ENCODE peak calls at places on chromosome 3, in six cellular contexts. Q is ovary, D is uterus, G is breast epithelium, P is stomach, K is transverse colon. B is an unnamed sample.

GRCh38 chr3:15521573-15521965 is at the start of gene COLQ:
- DNase-seq in Q (peak; percentile 51), D (no peak), G (no peak), P (no peak), K (no peak), B (no peak)

GRCh38 chr3:124770341-124771082 is 40.3 kb downstream of the UMPS start:
- DNase-seq in Q (no peak), D (peak; percentile 40), G (no peak), P (no peak), K (no peak), B (peak; percentile 46)

GRCh38 chr3:146189519-146190173 is 28.7 kb upstream of the PLOD2 start:
- DNase-seq in Q (no peak), D (peak; percentile 19), G (no peak), P (no peak), K (no peak), B (peak; percentile 17)

GRCh38 chr3:108103971-108104797 is 13.4 kb upstream of the CD47 start:
- DNase-seq in Q (peak; percentile 40), D (peak; percentile 32), G (no peak), P (peak; percentile 58), K (no peak), B (no peak)

GRCh38 chr3:16869606-16870005 is 15.1 kb upstream of the PLCL2 start:
- DNase-seq in Q (no peak), D (no peak), G (no peak), P (no peak), K (no peak), B (no peak)

GRCh38 chr3:126432361-126432760 is 37.7 kb downstream of the CFAP100 start:
- DNase-seq in Q (no peak), D (no peak), G (no peak), P (no peak), K (no peak), B (no peak)

GRCh38 chr3:15051531-15051930 is 13.6 kb downstream of the MRPS25 start:
- DNase-seq in Q (no peak), D (no peak), G (no peak), P (peak; percentile 59), K (peak; percentile 37), B (peak; percentile 64)

GRCh38 chr3:60504827-60505457 is 746.3 kb downstream of the FHIT start:
- DNase-seq in Q (no peak), D (no peak), G (no peak), P (no peak), K (no peak), B (no peak)

GRCh38 chr3:60571511-60571910 is 679.7 kb downstream of the FHIT start:
- DNase-seq in Q (no peak), D (no peak), G (no peak), P (no peak), K (no peak), B (no peak)

GRCh38 chr3:172323894-172324590 is 124.2 kb downstream of the GHSR start:
- DNase-seq in Q (peak; percentile 71), D (no peak), G (no peak), P (peak; percentile 43), K (no peak), B (no peak)

GRCh38 chr3:60803156-60803555 is 448.1 kb downstream of the FHIT start:
- DNase-seq in Q (no peak), D (no peak), G (no peak), P (no peak), K (no peak), B (no peak)

GRCh38 chr3:30733229-30733628 is 126.8 kb downstream of the TGFBR2 start:
- DNase-seq in Q (no peak), D (no peak), G (no peak), P (no peak), K (no peak), B (no peak)

GRCh38 chr3:156817931-156818765 is 8.0 kb upstream of the LEKR1 start:
- DNase-seq in Q (no peak), D (no peak), G (no peak), P (no peak), K (no peak), B (no peak)

GRCh38 chr3:40968666-40969065 is 230.6 kb upstream of the CTNNB1 start:
- DNase-seq in Q (no peak), D (no peak), G (no peak), P (no peak), K (no peak), B (no peak)

GRCh38 chr3:187736418-187736871 is 8.8 kb downstream of the BCL6 start:
- DNase-seq in Q (no peak), D (no peak), G (peak; percentile 47), P (no peak), K (no peak), B (peak; percentile 18)

GRCh38 chr3:101123084-101123483 is 129.9 kb upstream of the ABI3BP start:
- DNase-seq in Q (no peak), D (no peak), G (no peak), P (no peak), K (no peak), B (no peak)

GRCh38 chr3:124281453-124282316 is 289.8 kb upstream of the ROPN1 start:
- DNase-seq in Q (no peak), D (no peak), G (no peak), P (no peak), K (peak; percentile 25), B (peak; percentile 40)

GRCh38 chr3:52153389-52154096 is 680 bp downstream of the POC1A start:
- DNase-seq in Q (peak; percentile 37), D (no peak), G (no peak), P (no peak), K (peak; percentile 59), B (peak; percentile 33)

GRCh38 chr3:180358179-180358578 is 243.8 kb upstream of the TTC14 start:
- DNase-seq in Q (no peak), D (no peak), G (no peak), P (no peak), K (no peak), B (no peak)

GRCh38 chr3:155455765-155456164 is 162.3 kb upstream of the STRIT1 start:
- DNase-seq in Q (no peak), D (no peak), G (no peak), P (no peak), K (no peak), B (no peak)

GRCh38 chr3:57110797-57111196 is 50.3 kb downstream of the SPATA12 start:
- DNase-seq in Q (no peak), D (no peak), G (no peak), P (no peak), K (no peak), B (no peak)

GRCh38 chr3:64240445-64240844 is 15.2 kb upstream of the PRICKLE2 start:
- DNase-seq in Q (no peak), D (no peak), G (no peak), P (no peak), K (no peak), B (no peak)

GRCh38 chr3:127551971-127552370 is 38.6 kb downstream of the TPRA1 start:
- DNase-seq in Q (no peak), D (no peak), G (no peak), P (no peak), K (no peak), B (no peak)

GRCh38 chr3:177262396-177262795 is 65.1 kb upstream of the TBL1XR1 start:
- DNase-seq in Q (no peak), D (no peak), G (no peak), P (no peak), K (no peak), B (no peak)

GRCh38 chr3:127363171-127363570 is 75.3 kb upstream of the PRR20G start:
- DNase-seq in Q (no peak), D (no peak), G (no peak), P (no peak), K (no peak), B (no peak)

GRCh38 chr3:123098411-123099330 is 31.8 kb downstream of the PDIA5 start:
- DNase-seq in Q (no peak), D (no peak), G (no peak), P (no peak), K (peak; percentile 44), B (peak; percentile 48)

GRCh38 chr3:197847866-197848401 is 56.9 kb downstream of the LRCH3 start:
- DNase-seq in Q (no peak), D (no peak), G (no peak), P (no peak), K (peak; percentile 18), B (no peak)

GRCh38 chr3:14536837-14537589 is 3.1 kb downstream of the GRIP2 start:
- DNase-seq in Q (no peak), D (no peak), G (no peak), P (no peak), K (no peak), B (no peak)

GRCh38 chr3:178084938-178085816 is 451.1 kb upstream of the KCNMB2 start:
- DNase-seq in Q (peak; percentile 79), D (peak; percentile 79), G (peak; percentile 83), P (peak; percentile 50), K (peak; percentile 75), B (peak; percentile 80)

GRCh38 chr3:1987983-1988382 is 110.7 kb upstream of the CNTN4 start:
- DNase-seq in Q (no peak), D (no peak), G (no peak), P (no peak), K (peak; percentile 28), B (peak; percentile 75)

GRCh38 chr3:188775412-188775811 is 396.4 kb upstream of the TPRG1 start:
- DNase-seq in Q (no peak), D (no peak), G (no peak), P (no peak), K (no peak), B (no peak)

GRCh38 chr3:189513281-189514151 is 117.7 kb upstream of the TP63 start:
- DNase-seq in Q (no peak), D (no peak), G (no peak), P (no peak), K (peak; percentile 59), B (no peak)

GRCh38 chr3:34056951-34057390 is 258.5 kb downstream of the PDCD6IP start:
- DNase-seq in Q (no peak), D (no peak), G (no peak), P (no peak), K (no peak), B (no peak)

GRCh38 chr3:5098346-5098745 is 23.7 kb upstream of the ARL8B start:
- DNase-seq in Q (no peak), D (no peak), G (no peak), P (no peak), K (no peak), B (no peak)
- TF ChIP-seq POLR2A in Q (no peak), D (no peak), G (no peak), P (no peak), K (no peak), B (no peak)

GRCh38 chr3:104537323-104537722 is 829.4 kb upstream of the ALCAM start:
- DNase-seq in Q (no peak), D (no peak), G (no peak), P (no peak), K (no peak), B (no peak)
- H3K27ac ChIP-seq in Q (no peak overlapping the region), D (no peak overlapping the region), G (no peak overlapping the region), P (no peak overlapping the region), K (no peak overlapping the region), B (no peak overlapping the region)

DNA sequence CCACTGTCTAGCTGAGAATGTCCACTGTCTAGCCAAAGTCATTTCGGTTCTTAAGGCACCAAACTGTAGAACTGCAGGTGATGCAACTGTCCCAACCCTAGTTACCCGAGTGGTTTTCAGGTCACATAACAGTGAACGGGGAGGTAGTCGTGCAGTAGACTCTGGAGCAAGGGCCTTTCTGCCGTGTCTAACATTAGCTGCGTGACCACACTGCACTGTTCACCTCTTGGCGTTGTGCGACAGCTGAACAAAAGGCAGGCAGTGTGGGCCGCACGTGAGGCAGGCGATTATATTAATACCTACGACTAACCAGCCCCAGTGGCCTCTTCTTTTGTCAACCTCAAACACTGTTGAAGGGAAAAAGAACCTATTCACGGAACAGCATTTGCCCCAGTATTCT is 2.8 kb downstream of the LRRN1 start:
- DNase-seq in Q (no peak), D (no peak), G (no peak), P (no peak), K (no peak), B (no peak)
- TF ChIP-seq POLR2A in Q (no peak), D (no peak), G (no peak), P (no peak), K (no peak), B (no peak)

GRCh38 chr3:184140436-184140835 is 5.3 kb downstream of the EIF2B5 start:
- DNase-seq in Q (no peak), D (no peak), G (no peak), P (no peak), K (no peak), B (no peak)
- H3K27ac ChIP-seq in Q (no peak overlapping the region), D (no peak overlapping the region), G (no peak overlapping the region), P (no peak overlapping the region), K (no peak overlapping the region), B (no peak overlapping the region)

B was measured in testis.